ENCODE peak calls at places on chromosomes 11 and 22, in five cellular contexts. V is foreskin fibroblast, W is epithelial cell of esophagus, G is ovary, S is stomach. Q is an unnamed sample.

GRCh38 chr22:23219787-23220484 is 39.6 kb downstream of the BCR start:
- DNase-seq in S (peak), W (peak), V (peak), G (peak), Q (no peak)

GRCh38 chr11:27296406-27296994 is 66.5 kb downstream of the CCDC34 start:
- DNase-seq in G (no peak), S (no peak), V (peak), W (peak), Q (no peak)

GRCh38 chr22:49937758-49938564 is 19.5 kb downstream of the CRELD2 start:
- DNase-seq in G (no peak), W (no peak), S (peak), V (no peak), Q (no peak)

GRCh38 chr11:129694966-129695365 is 120.7 kb upstream of the TMEM45B start:
- DNase-seq in V (no peak), G (no peak), S (no peak), W (peak), Q (no peak)

GRCh38 chr11:94706211-94706610 is 61.9 kb upstream of the AMOTL1 start:
- DNase-seq in S (no peak), W (peak), V (peak), G (no peak), Q (no peak)

GRCh38 chr11:65090628-65091027 is 5.4 kb upstream of the VPS51 start:
- DNase-seq in G (no peak), V (no peak), W (no peak), S (no peak), Q (no peak)

GRCh38 chr22:30301995-30302809 is 12.9 kb upstream of the CASTOR1 start:
- DNase-seq in S (peak), V (peak), W (peak), G (peak), Q (peak)

GRCh38 chr22:48523091-48523490 is 1304.6 kb downstream of the BRD1 start:
- DNase-seq in G (no peak), W (no peak), S (no peak), V (no peak), Q (no peak)

GRCh38 chr11:71998649-71999310 is at the start of gene IL18BP:
- DNase-seq in V (no peak), W (no peak), G (no peak), S (no peak), Q (no peak)

GRCh38 chr11:11975201-11976092 is 33.0 kb downstream of the DKK3 start:
- DNase-seq in G (no peak), W (peak), S (peak), V (no peak), Q (no peak)

GRCh38 chr11:23021287-23021863 is 161.1 kb upstream of the CCDC179 start:
- DNase-seq in G (no peak), V (peak), S (peak), W (peak), Q (no peak)

GRCh38 chr11:36056160-36056751 is 112.4 kb downstream of the LDLRAD3 start:
- DNase-seq in S (no peak), G (peak), W (peak), V (peak), Q (no peak)
- TF ChIP-seq CTCF in S (no peak), G (no peak), W (peak), V (peak), Q (peak)

GRCh38 chr11:70860855-70861254 is 391.5 kb downstream of the SHANK2 start:
- DNase-seq in W (no peak), S (no peak), G (no peak), V (no peak), Q (no peak)
- TF ChIP-seq CTCF in W (no peak), S (no peak), G (no peak), V (no peak), Q (no peak)

GRCh38 chr11:62001450-62002178 is 34.2 kb upstream of the FTH1 start:
- DNase-seq in V (no peak), S (peak), G (peak), W (no peak), Q (no peak)
- TF ChIP-seq CTCF in V (no peak), S (no peak), G (no peak), W (no peak), Q (no peak)

DNA sequence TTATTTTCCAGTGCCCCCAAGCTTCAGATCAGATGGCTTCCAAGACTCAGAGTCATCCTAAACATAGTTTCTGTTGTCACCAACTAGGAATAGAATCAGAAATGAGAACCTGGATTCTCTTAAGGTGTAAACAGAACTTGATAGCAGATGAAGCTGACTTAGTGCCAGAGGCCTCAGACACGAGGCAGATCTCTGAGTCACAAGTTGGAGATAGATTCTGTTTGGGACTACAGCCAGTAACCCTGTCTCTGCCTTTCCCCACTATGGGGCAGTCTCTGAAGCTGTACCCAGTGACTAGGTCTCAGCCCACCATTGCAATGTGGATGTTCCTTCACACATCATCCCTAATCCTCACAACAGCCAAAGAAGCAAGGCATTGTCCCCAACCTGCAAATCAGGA is 25.4 kb downstream of the NEU3 start:
- DNase-seq in V (peak), G (no peak), W (peak), S (no peak), Q (peak)
- TF ChIP-seq CTCF in V (peak), G (no peak), W (peak), S (no peak), Q (peak)